ENCODE peak calls at places on chromosome 17, in nine cellular contexts. One of them, this sample, is unnamed. For H3K4me1, the result is how much of the 10 kb centered on the place peaks cover.

GRCh38 chr17:42520540-42520951 is 15.5 kb upstream of the NAGLU start:
- DNase-seq in stomach: no peak
- DNase-seq in HAP-1: peak
- DNase-seq in body of pancreas: no peak
- DNase-seq in left lung: no peak
- DNase-seq in fibroblast of lung: no peak
- DNase-seq in psoas muscle: no peak
- DNase-seq in mucosa of descending colon: no peak
- DNase-seq in ovary: peak
- DNase-seq in this sample: no peak

GRCh38 chr17:55693244-55694216 is 29.1 kb downstream of the TMEM100 start:
- DNase-seq in ovary: peak
- DNase-seq in mucosa of descending colon: no peak
- DNase-seq in stomach: peak
- DNase-seq in HAP-1: no peak
- DNase-seq in psoas muscle: peak
- DNase-seq in left lung: no peak
- DNase-seq in body of pancreas: peak
- DNase-seq in fibroblast of lung: peak
- DNase-seq in this sample: peak

GRCh38 chr17:55093358-55093757 is 124.8 kb downstream of the STXBP4 start:
- DNase-seq in mucosa of descending colon: no peak
- DNase-seq in left lung: no peak
- DNase-seq in body of pancreas: no peak
- DNase-seq in HAP-1: no peak
- DNase-seq in psoas muscle: no peak
- DNase-seq in ovary: no peak
- DNase-seq in stomach: no peak
- DNase-seq in fibroblast of lung: no peak
- DNase-seq in this sample: no peak

GRCh38 chr17:31318298-31319190 is 2.9 kb downstream of the EVI2A start:
- DNase-seq in mucosa of descending colon: no peak
- DNase-seq in body of pancreas: peak
- DNase-seq in left lung: no peak
- DNase-seq in fibroblast of lung: peak
- DNase-seq in HAP-1: no peak
- DNase-seq in stomach: peak
- DNase-seq in ovary: peak
- DNase-seq in psoas muscle: peak
- DNase-seq in this sample: peak

GRCh38 chr17:44977740-44978584 is 9.9 kb upstream of the C1QL1 start:
- DNase-seq in mucosa of descending colon: no peak
- DNase-seq in ovary: no peak
- DNase-seq in fibroblast of lung: no peak
- DNase-seq in psoas muscle: no peak
- DNase-seq in HAP-1: no peak
- DNase-seq in body of pancreas: no peak
- DNase-seq in left lung: no peak
- DNase-seq in stomach: no peak
- DNase-seq in this sample: no peak

GRCh38 chr17:33127706-33128105 is 136.1 kb downstream of the SPACA3 start:
- DNase-seq in fibroblast of lung: no peak
- DNase-seq in stomach: no peak
- DNase-seq in ovary: no peak
- DNase-seq in mucosa of descending colon: no peak
- DNase-seq in psoas muscle: no peak
- DNase-seq in body of pancreas: no peak
- DNase-seq in HAP-1: no peak
- DNase-seq in left lung: no peak
- DNase-seq in this sample: no peak

GRCh38 chr17:14299261-14300093 is 1.4 kb upstream of the HS3ST3B1 start:
- DNase-seq in ovary: peak
- DNase-seq in body of pancreas: peak
- DNase-seq in stomach: peak
- DNase-seq in fibroblast of lung: peak
- DNase-seq in HAP-1: peak
- DNase-seq in psoas muscle: no peak
- DNase-seq in left lung: peak
- DNase-seq in mucosa of descending colon: peak
- DNase-seq in this sample: no peak

GRCh38 chr17:7280519-7281073 is 922 bp upstream of the SLC2A4 start:
- DNase-seq in left lung: peak
- DNase-seq in fibroblast of lung: peak
- DNase-seq in stomach: peak
- DNase-seq in ovary: peak
- DNase-seq in mucosa of descending colon: peak
- DNase-seq in body of pancreas: peak
- DNase-seq in psoas muscle: peak
- DNase-seq in HAP-1: peak
- DNase-seq in this sample: peak

GRCh38 chr17:62963296-62963695 is 2.7 kb upstream of the TANC2 start:
- DNase-seq in stomach: no peak
- DNase-seq in ovary: no peak
- DNase-seq in psoas muscle: no peak
- DNase-seq in mucosa of descending colon: no peak
- DNase-seq in HAP-1: no peak
- DNase-seq in fibroblast of lung: peak
- DNase-seq in body of pancreas: no peak
- DNase-seq in left lung: no peak
- DNase-seq in this sample: no peak

GRCh38 chr17:41360291-41360995 is 9.2 kb downstream of the KRT33B start:
- DNase-seq in body of pancreas: no peak
- DNase-seq in psoas muscle: no peak
- DNase-seq in fibroblast of lung: no peak
- DNase-seq in stomach: no peak
- DNase-seq in mucosa of descending colon: no peak
- DNase-seq in left lung: no peak
- DNase-seq in HAP-1: no peak
- DNase-seq in ovary: no peak
- DNase-seq in this sample: no peak

GRCh38 chr17:2022647-2023046 is 2.5 kb downstream of the RTN4RL1 start:
- DNase-seq in HAP-1: no peak
- DNase-seq in psoas muscle: peak
- DNase-seq in ovary: no peak
- DNase-seq in fibroblast of lung: no peak
- DNase-seq in stomach: no peak
- DNase-seq in left lung: no peak
- DNase-seq in mucosa of descending colon: no peak
- DNase-seq in body of pancreas: no peak
- DNase-seq in this sample: no peak

GRCh38 chr17:64006361-64007088 is 8.4 kb downstream of the PRR29 start:
- DNase-seq in mucosa of descending colon: no peak
- DNase-seq in HAP-1: no peak
- DNase-seq in left lung: no peak
- DNase-seq in ovary: no peak
- DNase-seq in psoas muscle: peak
- DNase-seq in fibroblast of lung: no peak
- DNase-seq in stomach: no peak
- DNase-seq in body of pancreas: peak
- DNase-seq in this sample: peak

GRCh38 chr17:54494731-54495715 is 405.6 kb upstream of the TOM1L1 start:
- DNase-seq in body of pancreas: no peak
- DNase-seq in left lung: no peak
- DNase-seq in stomach: no peak
- DNase-seq in fibroblast of lung: no peak
- DNase-seq in psoas muscle: no peak
- DNase-seq in HAP-1: no peak
- DNase-seq in ovary: no peak
- DNase-seq in mucosa of descending colon: no peak
- DNase-seq in this sample: no peak

GRCh38 chr17:6455321-6455705 is 11.1 kb downstream of the PIMREG start:
- DNase-seq in stomach: peak
- DNase-seq in fibroblast of lung: peak
- DNase-seq in ovary: peak
- DNase-seq in mucosa of descending colon: peak
- DNase-seq in psoas muscle: no peak
- DNase-seq in left lung: no peak
- DNase-seq in body of pancreas: peak
- DNase-seq in HAP-1: peak
- DNase-seq in this sample: peak

GRCh38 chr17:19996502-19996901 is 12.7 kb upstream of the SPECC1 start:
- DNase-seq in left lung: no peak
- DNase-seq in mucosa of descending colon: no peak
- DNase-seq in fibroblast of lung: no peak
- DNase-seq in stomach: no peak
- DNase-seq in HAP-1: peak
- DNase-seq in body of pancreas: no peak
- DNase-seq in ovary: no peak
- DNase-seq in psoas muscle: no peak
- DNase-seq in this sample: no peak

GRCh38 chr17:20184977-20185619 is 175.9 kb downstream of the SPECC1 start:
- DNase-seq in stomach: no peak
- DNase-seq in left lung: no peak
- DNase-seq in ovary: no peak
- DNase-seq in psoas muscle: no peak
- DNase-seq in fibroblast of lung: no peak
- DNase-seq in body of pancreas: peak
- DNase-seq in HAP-1: no peak
- DNase-seq in mucosa of descending colon: no peak
- DNase-seq in this sample: no peak

GRCh38 chr17:74799097-74799496 is 23.0 kb upstream of the NAT9 start:
- DNase-seq in HAP-1: no peak
- DNase-seq in stomach: no peak
- DNase-seq in psoas muscle: no peak
- DNase-seq in mucosa of descending colon: no peak
- DNase-seq in body of pancreas: no peak
- DNase-seq in left lung: no peak
- DNase-seq in ovary: no peak
- DNase-seq in fibroblast of lung: no peak
- DNase-seq in this sample: no peak

GRCh38 chr17:56908061-56908542 is 5.7 kb downstream of the TRIM25 start:
- DNase-seq in mucosa of descending colon: peak
- DNase-seq in left lung: peak
- DNase-seq in body of pancreas: peak
- DNase-seq in ovary: no peak
- DNase-seq in HAP-1: no peak
- DNase-seq in fibroblast of lung: no peak
- DNase-seq in psoas muscle: peak
- DNase-seq in stomach: peak
- DNase-seq in this sample: peak

GRCh38 chr17:49269356-49269755 is 38.8 kb upstream of the PHOSPHO1 start:
- DNase-seq in HAP-1: no peak
- DNase-seq in psoas muscle: no peak
- DNase-seq in fibroblast of lung: no peak
- DNase-seq in stomach: no peak
- DNase-seq in body of pancreas: no peak
- DNase-seq in mucosa of descending colon: no peak
- DNase-seq in left lung: no peak
- DNase-seq in ovary: no peak
- DNase-seq in this sample: no peak

GRCh38 chr17:63641678-63642077 is 19.5 kb downstream of the MAP3K3 start:
- DNase-seq in fibroblast of lung: no peak
- DNase-seq in body of pancreas: peak
- DNase-seq in psoas muscle: no peak
- DNase-seq in HAP-1: no peak
- DNase-seq in mucosa of descending colon: no peak
- DNase-seq in stomach: no peak
- DNase-seq in ovary: no peak
- DNase-seq in left lung: no peak
- DNase-seq in this sample: no peak

GRCh38 chr17:76420356-76421053 is 32.4 kb downstream of the UBE2O start:
- DNase-seq in psoas muscle: no peak
- DNase-seq in stomach: no peak
- DNase-seq in fibroblast of lung: no peak
- DNase-seq in left lung: no peak
- DNase-seq in body of pancreas: no peak
- DNase-seq in ovary: no peak
- DNase-seq in HAP-1: no peak
- DNase-seq in mucosa of descending colon: no peak
- DNase-seq in this sample: no peak
- H3K4me1 ChIP-seq in psoas muscle: under half
- H3K4me1 ChIP-seq in stomach: under half
- H3K4me1 ChIP-seq in fibroblast of lung: under half
- H3K4me1 ChIP-seq in left lung: under half
- H3K4me1 ChIP-seq in body of pancreas: under half
- H3K4me1 ChIP-seq in ovary: under half
- H3K4me1 ChIP-seq in HAP-1: under half
- H3K4me1 ChIP-seq in mucosa of descending colon: under half
- H3K4me1 ChIP-seq in this sample: under half

DNA sequence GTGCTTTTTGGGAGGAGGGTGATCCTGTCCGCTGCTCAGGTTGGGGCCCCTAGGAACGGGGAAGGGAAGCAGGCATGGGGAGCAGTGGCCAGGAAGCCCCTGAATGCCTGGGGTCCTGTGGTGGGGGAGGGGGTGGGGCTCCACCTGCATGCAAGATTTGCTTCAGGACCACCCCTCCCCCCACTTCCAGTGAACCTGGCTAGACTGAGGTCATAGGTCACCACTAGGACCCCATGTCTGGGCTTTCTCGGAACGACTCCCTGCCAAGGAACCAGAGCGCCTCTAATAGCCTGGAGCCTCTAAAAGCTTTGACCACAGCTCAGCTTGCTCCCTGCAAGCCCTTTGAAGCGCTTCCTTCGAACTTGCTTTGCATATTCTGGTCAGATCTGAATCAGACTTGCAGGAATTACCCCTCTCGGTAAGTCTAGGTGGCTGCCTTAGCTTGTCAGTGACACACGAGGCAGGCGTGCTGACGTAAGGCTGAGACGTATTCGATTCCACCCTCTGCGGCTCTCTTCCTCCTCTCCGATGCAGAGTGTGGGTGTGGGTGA is 3.6 kb downstream of the SOCS3 start:
- DNase-seq in body of pancreas: peak
- DNase-seq in ovary: peak
- DNase-seq in stomach: peak
- DNase-seq in fibroblast of lung: peak
- DNase-seq in psoas muscle: peak
- DNase-seq in left lung: no peak
- DNase-seq in mucosa of descending colon: peak
- DNase-seq in HAP-1: peak
- DNase-seq in this sample: peak
- H3K4me1 ChIP-seq in body of pancreas: half or more
- H3K4me1 ChIP-seq in ovary: under half
- H3K4me1 ChIP-seq in stomach: half or more
- H3K4me1 ChIP-seq in fibroblast of lung: under half
- H3K4me1 ChIP-seq in psoas muscle: under half
- H3K4me1 ChIP-seq in left lung: half or more
- H3K4me1 ChIP-seq in mucosa of descending colon: under half
- H3K4me1 ChIP-seq in HAP-1: under half
- H3K4me1 ChIP-seq in this sample: under half

GRCh38 chr17:10144456-10144855 is 54.0 kb downstream of the GAS7 start:
- DNase-seq in left lung: no peak
- DNase-seq in fibroblast of lung: no peak
- DNase-seq in HAP-1: no peak
- DNase-seq in body of pancreas: no peak
- DNase-seq in mucosa of descending colon: no peak
- DNase-seq in ovary: no peak
- DNase-seq in psoas muscle: no peak
- DNase-seq in stomach: no peak
- DNase-seq in this sample: no peak
- H3K4me1 ChIP-seq in left lung: under half
- H3K4me1 ChIP-seq in fibroblast of lung: under half
- H3K4me1 ChIP-seq in HAP-1: under half
- H3K4me1 ChIP-seq in body of pancreas: under half
- H3K4me1 ChIP-seq in mucosa of descending colon: under half
- H3K4me1 ChIP-seq in ovary: under half
- H3K4me1 ChIP-seq in psoas muscle: under half
- H3K4me1 ChIP-seq in stomach: under half
- H3K4me1 ChIP-seq in this sample: under half

DNA sequence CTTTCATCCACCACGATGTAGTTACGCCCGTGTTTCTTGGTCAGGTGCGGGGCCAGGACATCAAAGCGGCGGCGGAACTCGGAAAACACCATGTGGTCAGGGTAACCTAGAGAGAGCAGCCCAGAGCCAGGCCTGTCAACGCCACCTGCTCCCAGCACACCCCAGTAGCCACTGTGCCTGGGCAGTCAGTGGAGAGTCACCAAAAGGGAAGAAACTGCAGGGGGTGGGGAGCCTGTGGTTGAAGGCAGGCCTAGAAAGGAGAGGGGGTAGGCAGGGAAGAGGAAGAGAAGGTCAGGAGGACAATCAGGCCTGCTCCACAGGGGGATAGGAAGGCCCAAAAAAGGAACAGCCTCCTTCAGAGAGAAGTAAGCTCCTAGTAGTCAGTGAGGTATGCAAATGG is 64.1 kb downstream of the PIPOX start:
- DNase-seq in psoas muscle: no peak
- DNase-seq in left lung: no peak
- DNase-seq in body of pancreas: peak
- DNase-seq in stomach: no peak
- DNase-seq in HAP-1: no peak
- DNase-seq in fibroblast of lung: no peak
- DNase-seq in ovary: no peak
- DNase-seq in mucosa of descending colon: no peak
- DNase-seq in this sample: no peak
- H3K4me1 ChIP-seq in psoas muscle: half or more
- H3K4me1 ChIP-seq in left lung: under half
- H3K4me1 ChIP-seq in body of pancreas: half or more
- H3K4me1 ChIP-seq in stomach: under half
- H3K4me1 ChIP-seq in HAP-1: under half
- H3K4me1 ChIP-seq in fibroblast of lung: under half
- H3K4me1 ChIP-seq in ovary: under half
- H3K4me1 ChIP-seq in mucosa of descending colon: under half
- H3K4me1 ChIP-seq in this sample: under half